ENCODE peak calls at places on chromosomes 13 and 19, in eight cellular contexts. One of them, this sample, is unnamed.

GRCh38 chr13:91381371-91381770 is 17.1 kb upstream of the GPC5 start:
- DNase-seq in GM23338: no peak
- DNase-seq in stimulated activated CD4-positive, alpha-beta T cell treated with anti-CD3 and anti-CD28 coated beads, Interleukin-4, amount 100 ng/mL, for 24 hours: no peak
- DNase-seq in HS-27A: no peak
- DNase-seq in stimulated activated naive CD8-positive, alpha-beta T cell treated with anti-CD3 and anti-CD28 coated beads, Interleukin-15, amount 100 ng/mL, for 72 hours: no peak
- DNase-seq in T-helper 9 cell: no peak
- DNase-seq in ureter: no peak
- DNase-seq in Kasumi-1: peak; percentile 57
- DNase-seq in this sample: no peak

GRCh38 chr13:113537205-113537604 is 46.7 kb upstream of the DCUN1D2 start:
- DNase-seq in GM23338: no peak
- DNase-seq in stimulated activated CD4-positive, alpha-beta T cell treated with anti-CD3 and anti-CD28 coated beads, Interleukin-4, amount 100 ng/mL, for 24 hours: no peak
- DNase-seq in HS-27A: no peak
- DNase-seq in stimulated activated naive CD8-positive, alpha-beta T cell treated with anti-CD3 and anti-CD28 coated beads, Interleukin-15, amount 100 ng/mL, for 72 hours: no peak
- DNase-seq in T-helper 9 cell: no peak
- DNase-seq in ureter: no peak
- DNase-seq in Kasumi-1: no peak
- DNase-seq in this sample: no peak

GRCh38 chr19:5193192-5193591 is 147.4 kb downstream of the PTPRS start:
- DNase-seq in GM23338: peak; percentile 80
- DNase-seq in stimulated activated CD4-positive, alpha-beta T cell treated with anti-CD3 and anti-CD28 coated beads, Interleukin-4, amount 100 ng/mL, for 24 hours: no peak
- DNase-seq in HS-27A: no peak
- DNase-seq in stimulated activated naive CD8-positive, alpha-beta T cell treated with anti-CD3 and anti-CD28 coated beads, Interleukin-15, amount 100 ng/mL, for 72 hours: no peak
- DNase-seq in T-helper 9 cell: no peak
- DNase-seq in ureter: no peak
- DNase-seq in Kasumi-1: no peak
- DNase-seq in this sample: no peak

GRCh38 chr19:17248011-17248776 is 2.5 kb upstream of the NR2F6 start:
- DNase-seq in GM23338: peak; percentile 91
- DNase-seq in stimulated activated CD4-positive, alpha-beta T cell treated with anti-CD3 and anti-CD28 coated beads, Interleukin-4, amount 100 ng/mL, for 24 hours: no peak
- DNase-seq in HS-27A: no peak
- DNase-seq in stimulated activated naive CD8-positive, alpha-beta T cell treated with anti-CD3 and anti-CD28 coated beads, Interleukin-15, amount 100 ng/mL, for 72 hours: no peak
- DNase-seq in T-helper 9 cell: no peak
- DNase-seq in ureter: no peak
- DNase-seq in Kasumi-1: no peak
- DNase-seq in this sample: peak; percentile 75

GRCh38 chr19:8512115-8512967 is 1.6 kb downstream of the ZNF414 start:
- DNase-seq in GM23338: peak; percentile 85
- DNase-seq in stimulated activated CD4-positive, alpha-beta T cell treated with anti-CD3 and anti-CD28 coated beads, Interleukin-4, amount 100 ng/mL, for 24 hours: no peak
- DNase-seq in HS-27A: no peak
- DNase-seq in stimulated activated naive CD8-positive, alpha-beta T cell treated with anti-CD3 and anti-CD28 coated beads, Interleukin-15, amount 100 ng/mL, for 72 hours: no peak
- DNase-seq in T-helper 9 cell: no peak
- DNase-seq in ureter: no peak
- DNase-seq in Kasumi-1: peak; percentile 31
- DNase-seq in this sample: peak; percentile 68

GRCh38 chr13:109100705-109101104 is 471.3 kb downstream of the MYO16 start:
- DNase-seq in GM23338: peak; percentile 17
- DNase-seq in stimulated activated CD4-positive, alpha-beta T cell treated with anti-CD3 and anti-CD28 coated beads, Interleukin-4, amount 100 ng/mL, for 24 hours: no peak
- DNase-seq in HS-27A: peak; percentile 3
- DNase-seq in stimulated activated naive CD8-positive, alpha-beta T cell treated with anti-CD3 and anti-CD28 coated beads, Interleukin-15, amount 100 ng/mL, for 72 hours: no peak
- DNase-seq in T-helper 9 cell: no peak
- DNase-seq in ureter: no peak
- DNase-seq in Kasumi-1: no peak
- DNase-seq in this sample: no peak

GRCh38 chr13:37701972-37702371 is 103.4 kb upstream of the POSTN start:
- DNase-seq in GM23338: no peak
- DNase-seq in stimulated activated CD4-positive, alpha-beta T cell treated with anti-CD3 and anti-CD28 coated beads, Interleukin-4, amount 100 ng/mL, for 24 hours: no peak
- DNase-seq in HS-27A: peak; percentile 81
- DNase-seq in stimulated activated naive CD8-positive, alpha-beta T cell treated with anti-CD3 and anti-CD28 coated beads, Interleukin-15, amount 100 ng/mL, for 72 hours: no peak
- DNase-seq in T-helper 9 cell: no peak
- DNase-seq in ureter: no peak
- DNase-seq in Kasumi-1: no peak
- DNase-seq in this sample: no peak

GRCh38 chr13:34383728-34384127 is 558.3 kb upstream of the NBEA start:
- DNase-seq in GM23338: no peak
- DNase-seq in stimulated activated CD4-positive, alpha-beta T cell treated with anti-CD3 and anti-CD28 coated beads, Interleukin-4, amount 100 ng/mL, for 24 hours: no peak
- DNase-seq in HS-27A: no peak
- DNase-seq in stimulated activated naive CD8-positive, alpha-beta T cell treated with anti-CD3 and anti-CD28 coated beads, Interleukin-15, amount 100 ng/mL, for 72 hours: no peak
- DNase-seq in T-helper 9 cell: no peak
- DNase-seq in ureter: no peak
- DNase-seq in Kasumi-1: no peak
- DNase-seq in this sample: no peak

GRCh38 chr19:49858591-49858985 is 7.6 kb downstream of the PTOV1 start:
- DNase-seq in GM23338: no peak
- DNase-seq in stimulated activated CD4-positive, alpha-beta T cell treated with anti-CD3 and anti-CD28 coated beads, Interleukin-4, amount 100 ng/mL, for 24 hours: no peak
- DNase-seq in HS-27A: no peak
- DNase-seq in stimulated activated naive CD8-positive, alpha-beta T cell treated with anti-CD3 and anti-CD28 coated beads, Interleukin-15, amount 100 ng/mL, for 72 hours: no peak
- DNase-seq in T-helper 9 cell: no peak
- DNase-seq in ureter: no peak
- DNase-seq in Kasumi-1: no peak
- DNase-seq in this sample: no peak

GRCh38 chr19:4088975-4089374 is 22.3 kb upstream of the ZBTB7A start:
- DNase-seq in GM23338: no peak
- DNase-seq in stimulated activated CD4-positive, alpha-beta T cell treated with anti-CD3 and anti-CD28 coated beads, Interleukin-4, amount 100 ng/mL, for 24 hours: peak; percentile 29
- DNase-seq in HS-27A: no peak
- DNase-seq in stimulated activated naive CD8-positive, alpha-beta T cell treated with anti-CD3 and anti-CD28 coated beads, Interleukin-15, amount 100 ng/mL, for 72 hours: no peak
- DNase-seq in T-helper 9 cell: peak; percentile 41
- DNase-seq in ureter: peak; percentile 73
- DNase-seq in Kasumi-1: peak; percentile 81
- DNase-seq in this sample: peak; percentile 29

GRCh38 chr13:48315981-48316380 is 12.4 kb downstream of the RB1 start:
- DNase-seq in GM23338: no peak
- DNase-seq in stimulated activated CD4-positive, alpha-beta T cell treated with anti-CD3 and anti-CD28 coated beads, Interleukin-4, amount 100 ng/mL, for 24 hours: no peak
- DNase-seq in HS-27A: no peak
- DNase-seq in stimulated activated naive CD8-positive, alpha-beta T cell treated with anti-CD3 and anti-CD28 coated beads, Interleukin-15, amount 100 ng/mL, for 72 hours: no peak
- DNase-seq in T-helper 9 cell: no peak
- DNase-seq in ureter: no peak
- DNase-seq in Kasumi-1: no peak
- DNase-seq in this sample: no peak

GRCh38 chr13:30785146-30785845 is 50.0 kb downstream of the ALOX5AP start:
- DNase-seq in GM23338: no peak
- DNase-seq in stimulated activated CD4-positive, alpha-beta T cell treated with anti-CD3 and anti-CD28 coated beads, Interleukin-4, amount 100 ng/mL, for 24 hours: no peak
- DNase-seq in HS-27A: no peak
- DNase-seq in stimulated activated naive CD8-positive, alpha-beta T cell treated with anti-CD3 and anti-CD28 coated beads, Interleukin-15, amount 100 ng/mL, for 72 hours: no peak
- DNase-seq in T-helper 9 cell: no peak
- DNase-seq in ureter: no peak
- DNase-seq in Kasumi-1: no peak
- DNase-seq in this sample: no peak

GRCh38 chr13:50596776-50597203 is 246.7 kb downstream of the DLEU7 start:
- DNase-seq in GM23338: no peak
- DNase-seq in stimulated activated CD4-positive, alpha-beta T cell treated with anti-CD3 and anti-CD28 coated beads, Interleukin-4, amount 100 ng/mL, for 24 hours: no peak
- DNase-seq in HS-27A: no peak
- DNase-seq in stimulated activated naive CD8-positive, alpha-beta T cell treated with anti-CD3 and anti-CD28 coated beads, Interleukin-15, amount 100 ng/mL, for 72 hours: no peak
- DNase-seq in T-helper 9 cell: no peak
- DNase-seq in ureter: no peak
- DNase-seq in Kasumi-1: no peak
- DNase-seq in this sample: no peak

This sample was measured in colonic mucosa.